ENCODE peak calls at places on chromosomes 1 and 21, in seven cellular contexts. I is small intestine, A is dermis blood vessel endothelial cell, E is substantia nigra, Q is stomach, Y is fibroblast of the aortic adventitia, W is NCI-H1092. L is an unnamed sample.

GRCh38 chr1:16077430-16078245 is 4.2 kb upstream of the FAM131C start:
- DNase-seq in I (no peak), A (no peak), E (no peak), Q (no peak), Y (peak), W (no peak), L (peak)

GRCh38 chr1:186977266-186977957 is 148.7 kb downstream of the PLA2G4A start:
- DNase-seq in I (no peak), A (peak), E (no peak), Q (no peak), Y (no peak), W (no peak), L (peak)

GRCh38 chr1:17632541-17633193 is 93.2 kb downstream of the ARHGEF10L start:
- DNase-seq in I (no peak), A (no peak), E (no peak), Q (no peak), Y (peak), W (no peak), L (peak)

GRCh38 chr1:153429266-153430165 is 13.2 kb downstream of the S100A7A start:
- DNase-seq in I (no peak), A (no peak), E (no peak), Q (no peak), Y (no peak), W (no peak), L (no peak)

GRCh38 chr1:96698332-96698983 is 23.1 kb upstream of the PTBP2 start:
- DNase-seq in I (no peak), A (no peak), E (no peak), Q (no peak), Y (peak), W (no peak), L (peak)

GRCh38 chr1:26177182-26177684 is at the start of gene CNKSR1:
- DNase-seq in I (peak), A (no peak), E (no peak), Q (peak), Y (no peak), W (no peak), L (no peak)

GRCh38 chr1:1833916-1834325 is 55.7 kb upstream of the NADK start:
- DNase-seq in I (no peak), A (peak), E (no peak), Q (no peak), Y (no peak), W (no peak), L (peak)

GRCh38 chr21:35829014-35829525 is 231.3 kb downstream of the SETD4 start:
- DNase-seq in I (peak), A (no peak), E (no peak), Q (no peak), Y (no peak), W (peak), L (no peak)

GRCh38 chr21:29893687-29894086 is 46.1 kb downstream of the GRIK1 start:
- DNase-seq in I (no peak), A (no peak), E (no peak), Q (no peak), Y (no peak), W (no peak), L (peak)